ENCODE peak calls at places on chromosome 1, in ten cellular contexts. One of them, this sample, is unnamed.

GRCh38 chr1:212928323-212929281 is 21.7 kb upstream of the VASH2 start:
- DNase-seq in hypothalamus: no peak
- DNase-seq in stomach: no peak
- DNase-seq in stimulated activated CD4-positive, alpha-beta T cell treated with anti-CD3 and anti-CD28 coated beads, Interleukin-4, amount 100 ng/mL, for 1 hour: no peak
- DNase-seq in thoracic aorta: no peak
- DNase-seq in HT-29: no peak
- DNase-seq in LHCN-M2: no peak
- DNase-seq in activated T-cell treated with anti-CD3 and anti-CD28 coated beads for 24 hours: no peak
- DNase-seq in posterior vena cava: peak; percentile 26
- DNase-seq in NCI-H1092: no peak
- DNase-seq in this sample: no peak

GRCh38 chr1:32714277-32714676 is 11.7 kb upstream of the SYNC start:
- DNase-seq in activated T-cell treated with anti-CD3 and anti-CD28 coated beads for 24 hours: no peak
- DNase-seq in stomach: peak; percentile 46
- DNase-seq in thoracic aorta: no peak
- DNase-seq in HT-29: no peak
- DNase-seq in NCI-H1092: no peak
- DNase-seq in posterior vena cava: no peak
- DNase-seq in stimulated activated CD4-positive, alpha-beta T cell treated with anti-CD3 and anti-CD28 coated beads, Interleukin-4, amount 100 ng/mL, for 1 hour: no peak
- DNase-seq in hypothalamus: no peak
- DNase-seq in LHCN-M2: no peak
- DNase-seq in this sample: no peak

GRCh38 chr1:94989911-94990463 is 63.1 kb upstream of the CNN3 start:
- DNase-seq in NCI-H1092: no peak
- DNase-seq in stomach: no peak
- DNase-seq in posterior vena cava: no peak
- DNase-seq in HT-29: no peak
- DNase-seq in thoracic aorta: no peak
- DNase-seq in LHCN-M2: no peak
- DNase-seq in hypothalamus: no peak
- DNase-seq in activated T-cell treated with anti-CD3 and anti-CD28 coated beads for 24 hours: no peak
- DNase-seq in stimulated activated CD4-positive, alpha-beta T cell treated with anti-CD3 and anti-CD28 coated beads, Interleukin-4, amount 100 ng/mL, for 1 hour: no peak
- DNase-seq in this sample: no peak

GRCh38 chr1:29686012-29686930 is 449.9 kb downstream of the PTPRU start:
- DNase-seq in posterior vena cava: no peak
- DNase-seq in NCI-H1092: no peak
- DNase-seq in stimulated activated CD4-positive, alpha-beta T cell treated with anti-CD3 and anti-CD28 coated beads, Interleukin-4, amount 100 ng/mL, for 1 hour: no peak
- DNase-seq in LHCN-M2: no peak
- DNase-seq in stomach: no peak
- DNase-seq in hypothalamus: no peak
- DNase-seq in thoracic aorta: no peak
- DNase-seq in activated T-cell treated with anti-CD3 and anti-CD28 coated beads for 24 hours: no peak
- DNase-seq in HT-29: no peak
- DNase-seq in this sample: no peak

GRCh38 chr1:9827558-9828185 is 3.9 kb upstream of the CLSTN1 start:
- DNase-seq in HT-29: peak; percentile 50
- DNase-seq in LHCN-M2: no peak
- DNase-seq in thoracic aorta: no peak
- DNase-seq in stimulated activated CD4-positive, alpha-beta T cell treated with anti-CD3 and anti-CD28 coated beads, Interleukin-4, amount 100 ng/mL, for 1 hour: no peak
- DNase-seq in hypothalamus: no peak
- DNase-seq in activated T-cell treated with anti-CD3 and anti-CD28 coated beads for 24 hours: no peak
- DNase-seq in NCI-H1092: no peak
- DNase-seq in posterior vena cava: peak; percentile 82
- DNase-seq in stomach: no peak
- DNase-seq in this sample: no peak

GRCh38 chr1:61290525-61290924 is 208.2 kb downstream of the NFIA start:
- DNase-seq in activated T-cell treated with anti-CD3 and anti-CD28 coated beads for 24 hours: no peak
- DNase-seq in stomach: no peak
- DNase-seq in HT-29: no peak
- DNase-seq in hypothalamus: no peak
- DNase-seq in LHCN-M2: no peak
- DNase-seq in thoracic aorta: no peak
- DNase-seq in stimulated activated CD4-positive, alpha-beta T cell treated with anti-CD3 and anti-CD28 coated beads, Interleukin-4, amount 100 ng/mL, for 1 hour: no peak
- DNase-seq in NCI-H1092: no peak
- DNase-seq in posterior vena cava: no peak
- DNase-seq in this sample: no peak

GRCh38 chr1:187121661-187122060 is 292.9 kb downstream of the PLA2G4A start:
- DNase-seq in hypothalamus: no peak
- DNase-seq in NCI-H1092: no peak
- DNase-seq in activated T-cell treated with anti-CD3 and anti-CD28 coated beads for 24 hours: no peak
- DNase-seq in LHCN-M2: no peak
- DNase-seq in HT-29: no peak
- DNase-seq in stomach: no peak
- DNase-seq in thoracic aorta: no peak
- DNase-seq in stimulated activated CD4-positive, alpha-beta T cell treated with anti-CD3 and anti-CD28 coated beads, Interleukin-4, amount 100 ng/mL, for 1 hour: no peak
- DNase-seq in posterior vena cava: no peak
- DNase-seq in this sample: no peak

GRCh38 chr1:43414634-43415223 is 25.0 kb downstream of the SZT2 start:
- DNase-seq in stimulated activated CD4-positive, alpha-beta T cell treated with anti-CD3 and anti-CD28 coated beads, Interleukin-4, amount 100 ng/mL, for 1 hour: peak; percentile 62
- DNase-seq in thoracic aorta: no peak
- DNase-seq in activated T-cell treated with anti-CD3 and anti-CD28 coated beads for 24 hours: peak; percentile 51
- DNase-seq in LHCN-M2: peak; percentile 42
- DNase-seq in HT-29: peak; percentile 82
- DNase-seq in NCI-H1092: peak; percentile 33
- DNase-seq in stomach: peak; percentile 67
- DNase-seq in hypothalamus: peak; percentile 6
- DNase-seq in posterior vena cava: no peak
- DNase-seq in this sample: peak; percentile 85

GRCh38 chr1:156641761-156642264 is at the start of gene BCAN:
- DNase-seq in LHCN-M2: no peak
- DNase-seq in stimulated activated CD4-positive, alpha-beta T cell treated with anti-CD3 and anti-CD28 coated beads, Interleukin-4, amount 100 ng/mL, for 1 hour: peak; percentile 25
- DNase-seq in activated T-cell treated with anti-CD3 and anti-CD28 coated beads for 24 hours: no peak
- DNase-seq in thoracic aorta: no peak
- DNase-seq in hypothalamus: peak; percentile 81
- DNase-seq in HT-29: no peak
- DNase-seq in NCI-H1092: no peak
- DNase-seq in posterior vena cava: no peak
- DNase-seq in stomach: no peak
- DNase-seq in this sample: no peak

GRCh38 chr1:11198851-11199628 is 9.9 kb downstream of the ANGPTL7 start:
- DNase-seq in LHCN-M2: no peak
- DNase-seq in HT-29: no peak
- DNase-seq in activated T-cell treated with anti-CD3 and anti-CD28 coated beads for 24 hours: no peak
- DNase-seq in hypothalamus: peak; percentile 25
- DNase-seq in posterior vena cava: no peak
- DNase-seq in stomach: no peak
- DNase-seq in stimulated activated CD4-positive, alpha-beta T cell treated with anti-CD3 and anti-CD28 coated beads, Interleukin-4, amount 100 ng/mL, for 1 hour: no peak
- DNase-seq in thoracic aorta: no peak
- DNase-seq in NCI-H1092: no peak
- DNase-seq in this sample: no peak

GRCh38 chr1:201274616-201275265 is 8.6 kb upstream of the PKP1 start:
- DNase-seq in hypothalamus: no peak
- DNase-seq in posterior vena cava: peak; percentile 61
- DNase-seq in stimulated activated CD4-positive, alpha-beta T cell treated with anti-CD3 and anti-CD28 coated beads, Interleukin-4, amount 100 ng/mL, for 1 hour: no peak
- DNase-seq in stomach: no peak
- DNase-seq in activated T-cell treated with anti-CD3 and anti-CD28 coated beads for 24 hours: no peak
- DNase-seq in HT-29: no peak
- DNase-seq in LHCN-M2: no peak
- DNase-seq in NCI-H1092: no peak
- DNase-seq in thoracic aorta: no peak
- DNase-seq in this sample: no peak

This sample was measured in HT1080.